ENCODE peak calls at places on chromosomes 5 and 9, in eight cellular contexts. One of them, this sample, is unnamed.

GRCh38 chr5:40833712-40834229 is 1.3 kb downstream of the RPL37 start:
- DNase-seq in pancreas: no peak
- DNase-seq in fibroblast of lung: no peak
- DNase-seq in transverse colon: no peak
- DNase-seq in PC-9: no peak
- DNase-seq in CD8-positive, alpha-beta T cell: no peak
- DNase-seq in lower lobe of right lung: no peak
- DNase-seq in IMR-90: no peak
- DNase-seq in this sample: no peak

GRCh38 chr5:149735066-149735465 is 5.0 kb downstream of the PPARGC1B start:
- DNase-seq in pancreas: no peak
- DNase-seq in fibroblast of lung: no peak
- DNase-seq in transverse colon: peak; percentile 46
- DNase-seq in PC-9: peak; percentile 48
- DNase-seq in CD8-positive, alpha-beta T cell: no peak
- DNase-seq in lower lobe of right lung: no peak
- DNase-seq in IMR-90: no peak
- DNase-seq in this sample: no peak

GRCh38 chr5:43039468-43040286 is 442 bp downstream of the ANXA2R start:
- DNase-seq in pancreas: peak; percentile 63
- DNase-seq in fibroblast of lung: peak; percentile 90
- DNase-seq in transverse colon: peak; percentile 68
- DNase-seq in PC-9: peak; percentile 66
- DNase-seq in CD8-positive, alpha-beta T cell: peak; percentile 58
- DNase-seq in lower lobe of right lung: peak; percentile 80
- DNase-seq in IMR-90: peak; percentile 83
- DNase-seq in this sample: no peak

GRCh38 chr9:15785584-15785983 is 232.7 kb downstream of the CCDC171 start:
- DNase-seq in pancreas: no peak
- DNase-seq in fibroblast of lung: no peak
- DNase-seq in transverse colon: no peak
- DNase-seq in PC-9: no peak
- DNase-seq in CD8-positive, alpha-beta T cell: no peak
- DNase-seq in lower lobe of right lung: no peak
- DNase-seq in IMR-90: no peak
- DNase-seq in this sample: no peak

GRCh38 chr9:29439961-29440360 is 1866.7 kb upstream of the C9orf72 start:
- DNase-seq in pancreas: no peak
- DNase-seq in fibroblast of lung: peak; percentile 28
- DNase-seq in transverse colon: no peak
- DNase-seq in PC-9: no peak
- DNase-seq in CD8-positive, alpha-beta T cell: no peak
- DNase-seq in lower lobe of right lung: no peak
- DNase-seq in IMR-90: no peak
- DNase-seq in this sample: peak; percentile 16

GRCh38 chr9:98146101-98146991 is 27.3 kb upstream of the TRIM14 start:
- DNase-seq in pancreas: peak; percentile 72
- DNase-seq in fibroblast of lung: no peak
- DNase-seq in transverse colon: peak; percentile 91
- DNase-seq in PC-9: peak; percentile 96
- DNase-seq in CD8-positive, alpha-beta T cell: no peak
- DNase-seq in lower lobe of right lung: peak; percentile 96
- DNase-seq in IMR-90: peak; percentile 27
- DNase-seq in this sample: peak; percentile 18

GRCh38 chr5:177132504-177133118 is 962 bp upstream of the NSD1 start:
- DNase-seq in pancreas: no peak
- DNase-seq in fibroblast of lung: peak; percentile 29
- DNase-seq in transverse colon: no peak
- DNase-seq in PC-9: no peak
- DNase-seq in CD8-positive, alpha-beta T cell: peak; percentile 18
- DNase-seq in lower lobe of right lung: no peak
- DNase-seq in IMR-90: no peak
- DNase-seq in this sample: no peak

GRCh38 chr5:139236479-139236878 is 38.3 kb upstream of the SIL1 start:
- DNase-seq in pancreas: no peak
- DNase-seq in fibroblast of lung: no peak
- DNase-seq in transverse colon: no peak
- DNase-seq in PC-9: no peak
- DNase-seq in CD8-positive, alpha-beta T cell: no peak
- DNase-seq in lower lobe of right lung: no peak
- DNase-seq in IMR-90: no peak
- DNase-seq in this sample: no peak

GRCh38 chr9:89608646-89609335 is 4.0 kb downstream of the GADD45G start:
- DNase-seq in pancreas: no peak
- DNase-seq in fibroblast of lung: no peak
- DNase-seq in transverse colon: no peak
- DNase-seq in PC-9: no peak
- DNase-seq in CD8-positive, alpha-beta T cell: no peak
- DNase-seq in lower lobe of right lung: no peak
- DNase-seq in IMR-90: no peak
- DNase-seq in this sample: no peak

GRCh38 chr5:159422371-159422770 is 92.1 kb upstream of the IL12B start:
- DNase-seq in pancreas: no peak
- DNase-seq in fibroblast of lung: peak; percentile 64
- DNase-seq in transverse colon: no peak
- DNase-seq in PC-9: no peak
- DNase-seq in CD8-positive, alpha-beta T cell: no peak
- DNase-seq in lower lobe of right lung: no peak
- DNase-seq in IMR-90: peak; percentile 18
- DNase-seq in this sample: no peak

GRCh38 chr5:5826911-5827310 is 404.4 kb downstream of the ICE1 start:
- DNase-seq in pancreas: no peak
- DNase-seq in fibroblast of lung: peak; percentile 7
- DNase-seq in transverse colon: no peak
- DNase-seq in PC-9: no peak
- DNase-seq in CD8-positive, alpha-beta T cell: no peak
- DNase-seq in lower lobe of right lung: no peak
- DNase-seq in IMR-90: no peak
- DNase-seq in this sample: no peak

GRCh38 chr5:171363846-171364245 is 23.8 kb upstream of the NPM1 start:
- DNase-seq in pancreas: no peak
- DNase-seq in fibroblast of lung: no peak
- DNase-seq in transverse colon: no peak
- DNase-seq in PC-9: no peak
- DNase-seq in CD8-positive, alpha-beta T cell: no peak
- DNase-seq in lower lobe of right lung: no peak
- DNase-seq in IMR-90: no peak
- DNase-seq in this sample: no peak

GRCh38 chr5:115168829-115169391 is 798 bp downstream of the TRIM36 start:
- DNase-seq in pancreas: peak; percentile 69
- DNase-seq in fibroblast of lung: peak; percentile 11
- DNase-seq in transverse colon: peak; percentile 27
- DNase-seq in PC-9: peak; percentile 11
- DNase-seq in CD8-positive, alpha-beta T cell: no peak
- DNase-seq in lower lobe of right lung: no peak
- DNase-seq in IMR-90: no peak
- DNase-seq in this sample: no peak

GRCh38 chr5:177128551-177128976 is 5.0 kb upstream of the NSD1 start:
- DNase-seq in pancreas: peak; percentile 30
- DNase-seq in fibroblast of lung: no peak
- DNase-seq in transverse colon: no peak
- DNase-seq in PC-9: no peak
- DNase-seq in CD8-positive, alpha-beta T cell: no peak
- DNase-seq in lower lobe of right lung: no peak
- DNase-seq in IMR-90: no peak
- DNase-seq in this sample: no peak

GRCh38 chr9:116175616-116176015 is 22.0 kb downstream of the PAPPA start:
- DNase-seq in pancreas: no peak
- DNase-seq in fibroblast of lung: no peak
- DNase-seq in transverse colon: no peak
- DNase-seq in PC-9: no peak
- DNase-seq in CD8-positive, alpha-beta T cell: no peak
- DNase-seq in lower lobe of right lung: no peak
- DNase-seq in IMR-90: peak; percentile 47
- DNase-seq in this sample: no peak

GRCh38 chr5:116577064-116577788 is 2.6 kb upstream of the SEMA6A start:
- DNase-seq in pancreas: no peak
- DNase-seq in fibroblast of lung: no peak
- DNase-seq in transverse colon: no peak
- DNase-seq in PC-9: no peak
- DNase-seq in CD8-positive, alpha-beta T cell: no peak
- DNase-seq in lower lobe of right lung: no peak
- DNase-seq in IMR-90: no peak
- DNase-seq in this sample: no peak

GRCh38 chr9:113774968-113775367 is 101.1 kb upstream of the ZNF618 start:
- DNase-seq in pancreas: no peak
- DNase-seq in fibroblast of lung: no peak
- DNase-seq in transverse colon: no peak
- DNase-seq in PC-9: no peak
- DNase-seq in CD8-positive, alpha-beta T cell: no peak
- DNase-seq in lower lobe of right lung: no peak
- DNase-seq in IMR-90: no peak
- DNase-seq in this sample: no peak

GRCh38 chr9:36625006-36625600 is 52.4 kb downstream of the MELK start:
- DNase-seq in pancreas: no peak
- DNase-seq in fibroblast of lung: peak; percentile 87
- DNase-seq in transverse colon: peak; percentile 8
- DNase-seq in PC-9: no peak
- DNase-seq in CD8-positive, alpha-beta T cell: no peak
- DNase-seq in lower lobe of right lung: no peak
- DNase-seq in IMR-90: peak; percentile 90
- DNase-seq in this sample: peak; percentile 42

DNA sequence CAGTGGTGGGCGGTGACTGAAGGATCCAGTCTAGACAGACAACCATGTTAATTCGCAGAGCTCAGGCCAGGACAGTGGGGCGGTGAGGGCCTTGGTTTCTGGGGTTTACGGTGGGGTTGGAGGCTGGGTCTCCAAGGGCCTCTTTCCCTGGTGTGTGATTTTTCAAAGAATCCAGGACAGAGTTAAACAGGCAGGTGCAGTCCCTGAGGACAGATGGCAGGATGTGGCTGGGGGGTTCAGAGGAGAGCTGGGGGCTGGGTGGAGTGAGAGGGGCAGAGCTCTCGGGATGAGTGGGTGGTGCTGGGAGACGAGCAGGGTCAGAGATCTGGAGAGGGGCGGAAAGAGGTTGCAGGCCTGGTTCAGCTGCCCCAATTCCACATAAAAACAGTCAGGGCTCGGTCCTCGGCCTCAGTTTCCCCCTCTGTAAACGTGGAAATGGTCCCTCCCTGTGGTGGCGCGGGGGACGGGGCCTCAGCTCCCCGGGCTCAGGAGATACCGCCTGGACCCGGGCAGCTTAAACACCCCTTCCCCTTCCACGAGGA is 145.9 kb downstream of the GAPVD1 start:
- DNase-seq in pancreas: no peak
- DNase-seq in fibroblast of lung: no peak
- DNase-seq in transverse colon: no peak
- DNase-seq in PC-9: no peak
- DNase-seq in CD8-positive, alpha-beta T cell: no peak
- DNase-seq in lower lobe of right lung: no peak
- DNase-seq in IMR-90: no peak
- DNase-seq in this sample: no peak
- H3K4me3 ChIP-seq in pancreas: peak overlapping the region; percentile 58
- H3K4me3 ChIP-seq in fibroblast of lung: no peak overlapping the region
- H3K4me3 ChIP-seq in transverse colon: peak overlapping the region; percentile 61
- H3K4me3 ChIP-seq in PC-9: peak overlapping the region; percentile 65
- H3K4me3 ChIP-seq in CD8-positive, alpha-beta T cell: no peak overlapping the region
- H3K4me3 ChIP-seq in lower lobe of right lung: peak overlapping the region; percentile 71
- H3K4me3 ChIP-seq in IMR-90: peak overlapping the region; percentile 82
- H3K4me3 ChIP-seq in this sample: peak overlapping the region; percentile 53

GRCh38 chr5:146514575-146514974 is 1.4 kb downstream of the GPR151 start:
- DNase-seq in pancreas: no peak
- DNase-seq in fibroblast of lung: no peak
- DNase-seq in transverse colon: no peak
- DNase-seq in PC-9: no peak
- DNase-seq in CD8-positive, alpha-beta T cell: no peak
- DNase-seq in lower lobe of right lung: no peak
- DNase-seq in IMR-90: no peak
- DNase-seq in this sample: no peak

GRCh38 chr5:146507428-146507827 is 8.6 kb downstream of the GPR151 start:
- DNase-seq in pancreas: no peak
- DNase-seq in fibroblast of lung: no peak
- DNase-seq in transverse colon: no peak
- DNase-seq in PC-9: no peak
- DNase-seq in CD8-positive, alpha-beta T cell: no peak
- DNase-seq in lower lobe of right lung: no peak
- DNase-seq in IMR-90: no peak
- DNase-seq in this sample: no peak

GRCh38 chr5:146515473-146516150 is 378 bp downstream of the GPR151 start:
- DNase-seq in pancreas: no peak
- DNase-seq in fibroblast of lung: no peak
- DNase-seq in transverse colon: no peak
- DNase-seq in PC-9: no peak
- DNase-seq in CD8-positive, alpha-beta T cell: no peak
- DNase-seq in lower lobe of right lung: no peak
- DNase-seq in IMR-90: no peak
- DNase-seq in this sample: no peak

GRCh38 chr5:146513462-146513861 is 2.5 kb downstream of the GPR151 start:
- DNase-seq in pancreas: no peak
- DNase-seq in fibroblast of lung: no peak
- DNase-seq in transverse colon: no peak
- DNase-seq in PC-9: no peak
- DNase-seq in CD8-positive, alpha-beta T cell: no peak
- DNase-seq in lower lobe of right lung: no peak
- DNase-seq in IMR-90: no peak
- DNase-seq in this sample: no peak

GRCh38 chr5:146510528-146510927 is 5.5 kb downstream of the GPR151 start:
- DNase-seq in pancreas: no peak
- DNase-seq in fibroblast of lung: peak; percentile 8
- DNase-seq in transverse colon: no peak
- DNase-seq in PC-9: no peak
- DNase-seq in CD8-positive, alpha-beta T cell: no peak
- DNase-seq in lower lobe of right lung: no peak
- DNase-seq in IMR-90: peak; percentile 53
- DNase-seq in this sample: no peak
- H3K36me3 ChIP-seq in pancreas: peaks cover 54% of the 10 kb centered on the region
- H3K36me3 ChIP-seq in fibroblast of lung: peaks cover 6% of the 10 kb centered on the region
- H3K36me3 ChIP-seq in transverse colon: peaks cover 56% of the 10 kb centered on the region
- H3K36me3 ChIP-seq in PC-9: peaks cover 29% of the 10 kb centered on the region
- H3K36me3 ChIP-seq in CD8-positive, alpha-beta T cell: peaks cover 48% of the 10 kb centered on the region
- H3K36me3 ChIP-seq in lower lobe of right lung: peaks cover 71% of the 10 kb centered on the region
- H3K36me3 ChIP-seq in IMR-90: peaks cover 15% of the 10 kb centered on the region
- H3K36me3 ChIP-seq in this sample: no peaks in the 10 kb centered on the region

GRCh38 chr5:39283231-39283818 is 64.0 kb upstream of the FYB1 start:
- DNase-seq in pancreas: no peak
- DNase-seq in fibroblast of lung: peak; percentile 44
- DNase-seq in transverse colon: peak; percentile 26
- DNase-seq in PC-9: peak; percentile 61
- DNase-seq in CD8-positive, alpha-beta T cell: peak; percentile 40
- DNase-seq in lower lobe of right lung: no peak
- DNase-seq in IMR-90: peak; percentile 76
- DNase-seq in this sample: peak; percentile 61
- TF ChIP-seq CTCF in pancreas: peak; percentile 35
- TF ChIP-seq CTCF in fibroblast of lung: peak; percentile 73
- TF ChIP-seq CTCF in transverse colon: peak; percentile 76
- TF ChIP-seq CTCF in PC-9: peak; percentile 91
- TF ChIP-seq CTCF in CD8-positive, alpha-beta T cell: peak; percentile 82
- TF ChIP-seq CTCF in lower lobe of right lung: peak; percentile 59
- TF ChIP-seq CTCF in IMR-90: peak; percentile 69
- TF ChIP-seq CTCF in this sample: peak; percentile 72

DNA sequence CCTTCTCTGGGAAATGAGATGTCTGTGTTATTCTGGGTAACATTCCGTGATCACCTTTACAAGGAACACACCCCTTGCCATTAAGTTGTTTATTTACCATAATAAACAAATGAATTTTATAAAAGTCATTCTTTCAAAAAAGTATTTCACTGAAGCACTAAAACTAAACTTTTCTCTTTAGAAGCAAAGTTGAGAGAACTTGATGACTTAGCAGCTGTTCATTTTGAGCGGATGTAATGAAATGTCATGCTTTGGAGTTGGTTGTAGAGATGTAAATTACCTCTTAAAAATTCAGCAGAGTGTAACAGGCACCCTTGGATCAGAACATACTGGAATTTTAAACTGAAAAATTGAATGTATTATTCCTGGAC is 617.3 kb downstream of the PDE4D start:
- DNase-seq in pancreas: no peak
- DNase-seq in fibroblast of lung: no peak
- DNase-seq in transverse colon: no peak
- DNase-seq in PC-9: no peak
- DNase-seq in CD8-positive, alpha-beta T cell: no peak
- DNase-seq in lower lobe of right lung: no peak
- DNase-seq in IMR-90: no peak
- DNase-seq in this sample: no peak
- H3K4me3 ChIP-seq in pancreas: peak overlapping the region; percentile 44
- H3K4me3 ChIP-seq in fibroblast of lung: peak overlapping the region; percentile 79
- H3K4me3 ChIP-seq in transverse colon: peak overlapping the region; percentile 34
- H3K4me3 ChIP-seq in PC-9: peak overlapping the region; percentile 48
- H3K4me3 ChIP-seq in CD8-positive, alpha-beta T cell: no peak overlapping the region
- H3K4me3 ChIP-seq in lower lobe of right lung: peak overlapping the region; percentile 55
- H3K4me3 ChIP-seq in IMR-90: no peak overlapping the region
- H3K4me3 ChIP-seq in this sample: no peak overlapping the region